ENCODE peak calls at places on chromosomes 16 and 17, in six cellular contexts. O is fibroblast of lung; G is stomach; Z is stimulated activated CD4-positive, alpha-beta T cell treated with anti-CD3 and anti-CD28 coated beads, Interleukin-2, amount 100 ng/mL, for 24 hours; T is choroid plexus epithelial cell; B is OCI-LY7. E is an unnamed sample.

GRCh38 chr16:14325921-14326401 is 254.8 kb downstream of the MRTFB start:
- DNase-seq in B (no peak), G (no peak), O (no peak), T (peak; percentile 46), Z (no peak), E (no peak)

GRCh38 chr17:82603981-82604448 is 44.2 kb downstream of the WDR45B start:
- DNase-seq in Z (no peak), G (peak; percentile 50), T (peak; percentile 69), O (peak; percentile 45), B (no peak), E (peak; percentile 44)

GRCh38 chr17:21678451-21679081 is 13.8 kb upstream of the KCNJ18 start:
- DNase-seq in T (no peak), Z (peak; percentile 32), B (no peak), G (no peak), O (no peak), E (no peak)

GRCh38 chr16:2895813-2896212 is 12.8 kb downstream of the FLYWCH2 start:
- DNase-seq in O (no peak), B (no peak), T (peak; percentile 59), Z (no peak), G (no peak), E (no peak)

GRCh38 chr16:13781579-13782338 is 138.2 kb upstream of the ERCC4 start:
- DNase-seq in O (no peak), B (no peak), T (no peak), Z (no peak), G (no peak), E (no peak)

GRCh38 chr17:11330871-11331270 is 89.9 kb downstream of the SHISA6 start:
- DNase-seq in G (no peak), T (peak; percentile 20), Z (no peak), O (no peak), B (no peak), E (no peak)

GRCh38 chr17:64603987-64604386 is 58.1 kb downstream of the SMURF2 start:
- DNase-seq in T (no peak), G (no peak), O (no peak), Z (no peak), B (no peak), E (no peak)

GRCh38 chr17:39079836-39080235 is 71.6 kb downstream of the PLXDC1 start:
- DNase-seq in T (no peak), B (no peak), G (no peak), O (no peak), Z (no peak), E (no peak)

GRCh38 chr16:85759631-85760419 is 8.9 kb upstream of the C16orf74 start:
- DNase-seq in O (no peak), Z (peak; percentile 40), T (no peak), G (peak; percentile 67), B (peak; percentile 75), E (peak; percentile 69)

GRCh38 chr16:7938175-7938574 is 605.5 kb downstream of the RBFOX1 start:
- DNase-seq in G (no peak), T (no peak), O (no peak), Z (no peak), B (no peak), E (no peak)

GRCh38 chr17:42774066-42774750 is 959 bp downstream of the VPS25 start:
- DNase-seq in T (peak; percentile 41), Z (no peak), G (no peak), B (no peak), O (no peak), E (no peak)

GRCh38 chr16:85557976-85558589 is 55.0 kb upstream of the GSE1 start:
- DNase-seq in O (no peak), G (peak; percentile 61), B (peak; percentile 57), T (no peak), Z (no peak), E (peak; percentile 48)

GRCh38 chr17:50664788-50665458 is 30.2 kb downstream of the ABCC3 start:
- DNase-seq in G (no peak), Z (no peak), O (no peak), T (no peak), B (no peak), E (no peak)

GRCh38 chr16:4908854-4909401 is 28.0 kb downstream of the PPL start:
- DNase-seq in B (no peak), G (no peak), O (no peak), T (no peak), Z (no peak), E (no peak)

GRCh38 chr17:67021196-67021595 is 23.2 kb upstream of the CACNG1 start:
- DNase-seq in Z (peak; percentile 12), T (no peak), B (no peak), O (no peak), G (no peak), E (no peak)

GRCh38 chr17:68200689-68201424 is 47.0 kb upstream of the AMZ2 start:
- DNase-seq in T (peak; percentile 70), O (peak; percentile 62), B (peak; percentile 87), Z (peak; percentile 83), G (peak; percentile 80), E (peak; percentile 81)

GRCh38 chr16:65524997-65525396 is 403.1 kb upstream of the CDH11 start:
- DNase-seq in B (no peak), O (peak; percentile 79), G (no peak), T (peak; percentile 95), Z (no peak), E (no peak)

GRCh38 chr17:83192161-83192788 is 112.9 kb downstream of the METRNL start:
- DNase-seq in Z (no peak), B (no peak), O (peak; percentile 44), G (no peak), T (no peak), E (no peak)

GRCh38 chr17:46877466-46877865 is 26.1 kb downstream of the WNT9B start:
- DNase-seq in Z (no peak), B (peak; percentile 35), G (no peak), O (no peak), T (no peak), E (no peak)

E was measured in GM12865.